ENCODE peak calls at places on chromosome X, in six cellular contexts. One of them, this sample, is unnamed.
A peak's percentile ranks its signal among the peaks of the same experiment; 100 is the strongest.

GRCh38 chrX:111244238-111244750 is 26.0 kb downstream of the CAPN6 start:
- DNase-seq in lower leg skin: no peak
- DNase-seq in B cell: no peak
- DNase-seq in SK-MEL-5: peak; percentile 42
- DNase-seq in A172: peak; percentile 0
- DNase-seq in fibroblast of the conjunctiva: no peak
- DNase-seq in this sample: no peak

GRCh38 chrX:33211356-33212254 is at the start of gene DMD:
- DNase-seq in B cell: no peak
- DNase-seq in SK-MEL-5: peak; percentile 95
- DNase-seq in lower leg skin: no peak
- DNase-seq in fibroblast of the conjunctiva: peak; percentile 61
- DNase-seq in A172: peak; percentile 0
- DNase-seq in this sample: peak; percentile 45

GRCh38 chrX:19627533-19627932 is 112.2 kb upstream of the MAP3K15 start:
- DNase-seq in fibroblast of the conjunctiva: no peak
- DNase-seq in A172: peak; percentile 34
- DNase-seq in SK-MEL-5: no peak
- DNase-seq in lower leg skin: no peak
- DNase-seq in B cell: no peak
- DNase-seq in this sample: no peak

GRCh38 chrX:16869393-16870094 is 618 bp downstream of the RBBP7 start:
- DNase-seq in lower leg skin: no peak
- DNase-seq in A172: no peak
- DNase-seq in B cell: peak; percentile 80
- DNase-seq in fibroblast of the conjunctiva: no peak
- DNase-seq in SK-MEL-5: peak; percentile 23
- DNase-seq in this sample: no peak

GRCh38 chrX:101415180-101416130 is 7.4 kb downstream of the HNRNPH2 start:
- DNase-seq in lower leg skin: no peak
- DNase-seq in B cell: peak; percentile 76
- DNase-seq in fibroblast of the conjunctiva: peak; percentile 82
- DNase-seq in A172: peak; percentile 33
- DNase-seq in SK-MEL-5: peak; percentile 75
- DNase-seq in this sample: no peak

GRCh38 chrX:109847257-109848187 is 114.5 kb upstream of the ACSL4 start:
- DNase-seq in B cell: no peak
- DNase-seq in A172: peak; percentile 10
- DNase-seq in lower leg skin: no peak
- DNase-seq in fibroblast of the conjunctiva: no peak
- DNase-seq in SK-MEL-5: peak; percentile 15
- DNase-seq in this sample: peak; percentile 87

GRCh38 chrX:1391370-1391706 is 575 bp downstream of the SLC25A6 start:
- DNase-seq in lower leg skin: peak; percentile 98
- DNase-seq in fibroblast of the conjunctiva: no peak
- DNase-seq in A172: no peak
- DNase-seq in SK-MEL-5: peak; percentile 76
- DNase-seq in B cell: no peak
- DNase-seq in this sample: no peak

GRCh38 chrX:40573763-40574162 is 7.0 kb upstream of the ATP6AP2 start:
- DNase-seq in SK-MEL-5: peak; percentile 60
- DNase-seq in fibroblast of the conjunctiva: no peak
- DNase-seq in B cell: peak; percentile 36
- DNase-seq in lower leg skin: no peak
- DNase-seq in A172: no peak
- DNase-seq in this sample: peak; percentile 1

GRCh38 chrX:83508006-83508405 is at the start of gene POU3F4:
- DNase-seq in B cell: no peak
- DNase-seq in fibroblast of the conjunctiva: no peak
- DNase-seq in A172: no peak
- DNase-seq in lower leg skin: no peak
- DNase-seq in SK-MEL-5: peak; percentile 0
- DNase-seq in this sample: no peak

GRCh38 chrX:149512225-149512885 is 7.2 kb upstream of the IDS start:
- DNase-seq in A172: peak; percentile 63
- DNase-seq in fibroblast of the conjunctiva: no peak
- DNase-seq in lower leg skin: peak; percentile 87
- DNase-seq in B cell: peak; percentile 64
- DNase-seq in SK-MEL-5: peak; percentile 77
- DNase-seq in this sample: peak; percentile 24

GRCh38 chrX:15947648-15948317 is 93.2 kb upstream of the AP1S2 start:
- DNase-seq in SK-MEL-5: peak; percentile 3
- DNase-seq in A172: peak; percentile 84
- DNase-seq in lower leg skin: no peak
- DNase-seq in fibroblast of the conjunctiva: no peak
- DNase-seq in B cell: no peak
- DNase-seq in this sample: peak; percentile 60

GRCh38 chrX:140766024-140766611 is 56.6 kb downstream of the LINC00632 start:
- DNase-seq in A172: peak; percentile 5
- DNase-seq in B cell: peak; percentile 56
- DNase-seq in fibroblast of the conjunctiva: peak; percentile 37
- DNase-seq in lower leg skin: no peak
- DNase-seq in SK-MEL-5: peak; percentile 64
- DNase-seq in this sample: no peak

GRCh38 chrX:63560601-63561218 is 209.6 kb upstream of the SPIN4 start:
- DNase-seq in A172: peak; percentile 70
- DNase-seq in SK-MEL-5: peak; percentile 85
- DNase-seq in fibroblast of the conjunctiva: peak; percentile 49
- DNase-seq in lower leg skin: peak; percentile 84
- DNase-seq in B cell: peak; percentile 53
- DNase-seq in this sample: peak; percentile 57

GRCh38 chrX:40258909-40259308 is 161.2 kb upstream of the BCOR start:
- DNase-seq in SK-MEL-5: no peak
- DNase-seq in B cell: no peak
- DNase-seq in lower leg skin: no peak
- DNase-seq in A172: no peak
- DNase-seq in fibroblast of the conjunctiva: no peak
- DNase-seq in this sample: no peak

GRCh38 chrX:30626402-30626801 is 26.8 kb upstream of the GK start:
- DNase-seq in fibroblast of the conjunctiva: no peak
- DNase-seq in SK-MEL-5: no peak
- DNase-seq in lower leg skin: no peak
- DNase-seq in A172: no peak
- DNase-seq in B cell: no peak
- DNase-seq in this sample: no peak

GRCh38 chrX:14013074-14013473 is 16.6 kb downstream of the GEMIN8 start:
- DNase-seq in A172: no peak
- DNase-seq in B cell: no peak
- DNase-seq in SK-MEL-5: no peak
- DNase-seq in fibroblast of the conjunctiva: peak; percentile 56
- DNase-seq in lower leg skin: no peak
- DNase-seq in this sample: no peak

GRCh38 chrX:139720136-139720535 is 12.2 kb upstream of the MCF2 start:
- DNase-seq in A172: peak; percentile 52
- DNase-seq in lower leg skin: no peak
- DNase-seq in B cell: no peak
- DNase-seq in fibroblast of the conjunctiva: no peak
- DNase-seq in SK-MEL-5: no peak
- DNase-seq in this sample: no peak

GRCh38 chrX:17453791-17454190 is 78.8 kb downstream of the NHS start:
- DNase-seq in A172: no peak
- DNase-seq in B cell: no peak
- DNase-seq in fibroblast of the conjunctiva: no peak
- DNase-seq in lower leg skin: no peak
- DNase-seq in SK-MEL-5: no peak
- DNase-seq in this sample: no peak

GRCh38 chrX:20066968-20067708 is 49.6 kb downstream of the MAP7D2 start:
- DNase-seq in A172: peak; percentile 71
- DNase-seq in B cell: peak; percentile 55
- DNase-seq in SK-MEL-5: peak; percentile 61
- DNase-seq in fibroblast of the conjunctiva: peak; percentile 60
- DNase-seq in lower leg skin: no peak
- DNase-seq in this sample: peak; percentile 45

GRCh38 chrX:103584606-103585005 is 709 bp upstream of the TCEAL4 start:
- DNase-seq in lower leg skin: no peak
- DNase-seq in A172: no peak
- DNase-seq in fibroblast of the conjunctiva: no peak
- DNase-seq in SK-MEL-5: peak; percentile 31
- DNase-seq in B cell: no peak
- DNase-seq in this sample: no peak

GRCh38 chrX:104565791-104566687 is at the start of gene IL1RAPL2:
- DNase-seq in B cell: no peak
- DNase-seq in lower leg skin: no peak
- DNase-seq in fibroblast of the conjunctiva: no peak
- DNase-seq in SK-MEL-5: peak; percentile 43
- DNase-seq in A172: no peak
- DNase-seq in this sample: peak; percentile 18

GRCh38 chrX:6738518-6739470 is 203.9 kb upstream of the VCX3A start:
- DNase-seq in fibroblast of the conjunctiva: no peak
- DNase-seq in lower leg skin: no peak
- DNase-seq in SK-MEL-5: no peak
- DNase-seq in A172: no peak
- DNase-seq in B cell: peak; percentile 69
- DNase-seq in this sample: no peak

GRCh38 chrX:68443155-68443868 is 10.0 kb upstream of the OPHN1 start:
- DNase-seq in fibroblast of the conjunctiva: no peak
- DNase-seq in A172: peak; percentile 37
- DNase-seq in SK-MEL-5: peak; percentile 71
- DNase-seq in B cell: no peak
- DNase-seq in lower leg skin: no peak
- DNase-seq in this sample: no peak

GRCh38 chrX:38220024-38220935 is at the start of gene SRPX:
- DNase-seq in SK-MEL-5: peak; percentile 85
- DNase-seq in fibroblast of the conjunctiva: no peak
- DNase-seq in lower leg skin: peak; percentile 87
- DNase-seq in A172: peak; percentile 65
- DNase-seq in B cell: no peak
- DNase-seq in this sample: no peak

GRCh38 chrX:123217077-123217476 is 33.0 kb downstream of the GRIA3 start:
- DNase-seq in lower leg skin: no peak
- DNase-seq in A172: no peak
- DNase-seq in SK-MEL-5: no peak
- DNase-seq in fibroblast of the conjunctiva: peak; percentile 6
- DNase-seq in B cell: no peak
- DNase-seq in this sample: no peak

GRCh38 chrX:101347859-101348451 is 587 bp downstream of the TIMM8A start:
- DNase-seq in A172: no peak
- DNase-seq in SK-MEL-5: peak; percentile 1
- DNase-seq in fibroblast of the conjunctiva: peak; percentile 1
- DNase-seq in lower leg skin: no peak
- DNase-seq in B cell: no peak
- DNase-seq in this sample: no peak

GRCh38 chrX:136035663-136036062 is 50.4 kb downstream of the SLC9A6 start:
- DNase-seq in SK-MEL-5: no peak
- DNase-seq in lower leg skin: no peak
- DNase-seq in A172: no peak
- DNase-seq in fibroblast of the conjunctiva: no peak
- DNase-seq in B cell: no peak
- DNase-seq in this sample: no peak